ENCODE peak calls at places on chromosomes 12 and 14, in four cellular contexts. One of them, this sample, is unnamed.

GRCh38 chr12:67854351-67854750 is 134.9 kb upstream of the IFNG-AS1 start:
- DNase-seq in A549: no peak
- DNase-seq in psoas muscle: no peak
- DNase-seq in pancreas: no peak
- DNase-seq in this sample: no peak

GRCh38 chr12:10362828-10363664 is 26.8 kb downstream of the KLRK1 start:
- DNase-seq in A549: no peak
- DNase-seq in psoas muscle: no peak
- DNase-seq in pancreas: no peak
- DNase-seq in this sample: no peak

GRCh38 chr12:29762637-29763300 is 21.0 kb downstream of the TMTC1 start:
- DNase-seq in A549: no peak
- DNase-seq in psoas muscle: peak
- DNase-seq in pancreas: no peak
- DNase-seq in this sample: peak

GRCh38 chr14:54568821-54569591 is 2.1 kb downstream of the SAMD4A start:
- DNase-seq in A549: no peak
- DNase-seq in psoas muscle: no peak
- DNase-seq in pancreas: no peak
- DNase-seq in this sample: no peak

GRCh38 chr14:43877351-43877900 is 629.7 kb downstream of the FSCB start:
- DNase-seq in A549: no peak
- DNase-seq in psoas muscle: no peak
- DNase-seq in pancreas: no peak
- DNase-seq in this sample: no peak

GRCh38 chr14:91138511-91139359 is 24.9 kb downstream of the DGLUCY start:
- DNase-seq in A549: peak
- DNase-seq in psoas muscle: no peak
- DNase-seq in pancreas: peak
- DNase-seq in this sample: no peak

GRCh38 chr12:1591543-1591942 is 2.8 kb downstream of the FBXL14 start:
- DNase-seq in A549: no peak
- DNase-seq in psoas muscle: no peak
- DNase-seq in pancreas: no peak
- DNase-seq in this sample: no peak

GRCh38 chr12:56951582-56952339 is 5.6 kb downstream of the RDH16 start:
- DNase-seq in A549: no peak
- DNase-seq in psoas muscle: no peak
- DNase-seq in pancreas: no peak
- DNase-seq in this sample: no peak

GRCh38 chr12:2168808-2169207 is 116.0 kb downstream of the CACNA1C start:
- DNase-seq in A549: no peak
- DNase-seq in psoas muscle: no peak
- DNase-seq in pancreas: no peak
- DNase-seq in this sample: no peak

GRCh38 chr12:49342914-49343731 is 3.6 kb upstream of the DNAJC22 start:
- DNase-seq in A549: no peak
- DNase-seq in psoas muscle: no peak
- DNase-seq in pancreas: no peak
- DNase-seq in this sample: no peak

GRCh38 chr14:38138581-38139138 is 69.0 kb upstream of the SSTR1 start:
- DNase-seq in A549: no peak
- DNase-seq in psoas muscle: no peak
- DNase-seq in pancreas: no peak
- DNase-seq in this sample: no peak

GRCh38 chr12:51374346-51374745 is 16.9 kb downstream of the GALNT6 start:
- DNase-seq in A549: no peak
- DNase-seq in psoas muscle: no peak
- DNase-seq in pancreas: no peak
- DNase-seq in this sample: no peak

GRCh38 chr12:47868552-47869031 is 36.2 kb downstream of the VDR start:
- DNase-seq in A549: no peak
- DNase-seq in psoas muscle: no peak
- DNase-seq in pancreas: no peak
- DNase-seq in this sample: no peak

GRCh38 chr14:68278568-68279436 is 459.2 kb downstream of the RAD51B start:
- DNase-seq in A549: peak
- DNase-seq in psoas muscle: no peak
- DNase-seq in pancreas: no peak
- DNase-seq in this sample: no peak

GRCh38 chr12:57609781-57610552 is 1.3 kb upstream of the ARHGEF25 start:
- DNase-seq in A549: no peak
- DNase-seq in psoas muscle: peak
- DNase-seq in pancreas: no peak
- DNase-seq in this sample: no peak

GRCh38 chr14:45793081-45793480 is 540.1 kb upstream of the MIS18BP1 start:
- DNase-seq in A549: no peak
- DNase-seq in psoas muscle: no peak
- DNase-seq in pancreas: no peak
- DNase-seq in this sample: no peak

GRCh38 chr12:11622774-11623375 is 26.6 kb upstream of the ETV6 start:
- DNase-seq in A549: no peak
- DNase-seq in psoas muscle: no peak
- DNase-seq in pancreas: no peak
- DNase-seq in this sample: no peak

GRCh38 chr12:47360771-47361388 is 281.1 kb upstream of the AMIGO2 start:
- DNase-seq in A549: no peak
- DNase-seq in psoas muscle: no peak
- DNase-seq in pancreas: no peak
- DNase-seq in this sample: no peak

GRCh38 chr12:22803725-22804124 is 178.8 kb downstream of the ETNK1 start:
- DNase-seq in A549: no peak
- DNase-seq in psoas muscle: no peak
- DNase-seq in pancreas: no peak
- DNase-seq in this sample: no peak

GRCh38 chr12:2335517-2335916 is 282.7 kb downstream of the CACNA1C start:
- DNase-seq in A549: no peak
- DNase-seq in psoas muscle: no peak
- DNase-seq in pancreas: no peak
- DNase-seq in this sample: no peak

GRCh38 chr14:59688224-59689170 is 111.9 kb upstream of the CCDC175 start:
- DNase-seq in A549: peak
- DNase-seq in psoas muscle: no peak
- DNase-seq in pancreas: no peak
- DNase-seq in this sample: no peak

GRCh38 chr12:100504820-100505219 is 31.2 kb downstream of the NR1H4 start:
- DNase-seq in A549: no peak
- DNase-seq in psoas muscle: no peak
- DNase-seq in pancreas: peak
- DNase-seq in this sample: no peak

GRCh38 chr12:59651230-59651920 is 55.5 kb downstream of the SLC16A7 start:
- DNase-seq in A549: no peak
- DNase-seq in psoas muscle: no peak
- DNase-seq in pancreas: no peak
- DNase-seq in this sample: no peak

GRCh38 chr12:23488130-23488529 is 461.3 kb downstream of the SOX5 start:
- DNase-seq in A549: no peak
- DNase-seq in psoas muscle: no peak
- DNase-seq in pancreas: no peak
- DNase-seq in this sample: no peak

GRCh38 chr12:53660064-53660463 is 15.8 kb downstream of the ATP5MC2 start:
- DNase-seq in A549: no peak
- DNase-seq in psoas muscle: no peak
- DNase-seq in pancreas: no peak
- DNase-seq in this sample: no peak

GRCh38 chr12:9866786-9867379 is 2.3 kb downstream of the CLEC2B start:
- DNase-seq in A549: no peak
- DNase-seq in psoas muscle: no peak
- DNase-seq in pancreas: no peak
- DNase-seq in this sample: no peak

GRCh38 chr12:48061943-48062719 is 43.7 kb downstream of the SENP1 start:
- DNase-seq in A549: no peak
- DNase-seq in psoas muscle: no peak
- DNase-seq in pancreas: no peak
- DNase-seq in this sample: no peak

GRCh38 chr12:27554421-27555186 is 30.6 kb downstream of the PPFIBP1 start:
- DNase-seq in A549: no peak
- DNase-seq in psoas muscle: peak
- DNase-seq in pancreas: no peak
- DNase-seq in this sample: peak

GRCh38 chr14:25431211-25432076 is 381.5 kb upstream of the STXBP6 start:
- DNase-seq in A549: no peak
- DNase-seq in psoas muscle: no peak
- DNase-seq in pancreas: no peak
- DNase-seq in this sample: no peak

GRCh38 chr14:67785270-67786109 is 30.9 kb downstream of the ZFYVE26 start:
- DNase-seq in A549: no peak
- DNase-seq in psoas muscle: no peak
- DNase-seq in pancreas: no peak
- DNase-seq in this sample: no peak

GRCh38 chr14:105840266-105841021 is 314.1 kb downstream of the TMEM121 start:
- DNase-seq in A549: no peak
- DNase-seq in psoas muscle: no peak
- DNase-seq in pancreas: no peak
- DNase-seq in this sample: no peak

GRCh38 chr14:77660754-77661153 is 44.3 kb upstream of the SPTLC2 start:
- DNase-seq in A549: no peak
- DNase-seq in psoas muscle: no peak
- DNase-seq in pancreas: no peak
- DNase-seq in this sample: no peak
- H3K4me3 ChIP-seq in A549: no peak
- H3K4me3 ChIP-seq in psoas muscle: no peak
- H3K4me3 ChIP-seq in pancreas: no peak
- H3K4me3 ChIP-seq in this sample: no peak

GRCh38 chr12:96571101-96571862 is 81.9 kb downstream of the CFAP54 start:
- DNase-seq in A549: no peak
- DNase-seq in psoas muscle: no peak
- DNase-seq in pancreas: no peak
- DNase-seq in this sample: no peak

DNA sequence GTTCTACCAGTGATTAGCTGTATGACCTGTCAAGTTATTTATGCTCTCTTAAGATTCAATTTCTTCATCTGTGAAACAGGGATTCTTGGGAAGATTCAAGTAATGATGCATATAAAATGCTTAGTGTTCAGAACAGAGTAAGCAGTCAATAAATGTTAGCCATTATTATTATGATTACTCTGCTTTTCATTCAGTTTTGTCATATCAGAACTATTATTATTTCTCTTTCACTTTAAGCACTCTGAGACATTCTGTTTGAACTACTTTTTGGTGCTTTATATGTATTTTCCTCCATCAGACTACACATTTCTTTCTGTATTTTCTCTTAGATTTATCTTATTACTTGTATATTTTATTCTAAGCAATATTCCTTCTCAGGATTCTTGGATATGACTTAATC is 81.2 kb downstream of the CFAP54 start:
- DNase-seq in A549: no peak
- DNase-seq in psoas muscle: no peak
- DNase-seq in pancreas: no peak
- DNase-seq in this sample: no peak
- H3K27ac ChIP-seq in A549: no peak
- H3K27ac ChIP-seq in psoas muscle: no peak
- H3K27ac ChIP-seq in pancreas: no peak
- H3K27ac ChIP-seq in this sample: no peak

GRCh38 chr12:75890660-75891059 is 140.9 kb downstream of the PHLDA1 start:
- DNase-seq in A549: no peak
- DNase-seq in psoas muscle: no peak
- DNase-seq in pancreas: no peak
- DNase-seq in this sample: no peak

GRCh38 chr12:75888398-75888797 is 143.2 kb downstream of the PHLDA1 start:
- DNase-seq in A549: no peak
- DNase-seq in psoas muscle: no peak
- DNase-seq in pancreas: no peak
- DNase-seq in this sample: no peak

GRCh38 chr12:75887979-75888378 is 143.6 kb downstream of the PHLDA1 start:
- DNase-seq in A549: no peak
- DNase-seq in psoas muscle: no peak
- DNase-seq in pancreas: no peak
- DNase-seq in this sample: no peak

GRCh38 chr12:75890141-75890540 is 141.4 kb downstream of the PHLDA1 start:
- DNase-seq in A549: no peak
- DNase-seq in psoas muscle: no peak
- DNase-seq in pancreas: no peak
- DNase-seq in this sample: no peak

DNA sequence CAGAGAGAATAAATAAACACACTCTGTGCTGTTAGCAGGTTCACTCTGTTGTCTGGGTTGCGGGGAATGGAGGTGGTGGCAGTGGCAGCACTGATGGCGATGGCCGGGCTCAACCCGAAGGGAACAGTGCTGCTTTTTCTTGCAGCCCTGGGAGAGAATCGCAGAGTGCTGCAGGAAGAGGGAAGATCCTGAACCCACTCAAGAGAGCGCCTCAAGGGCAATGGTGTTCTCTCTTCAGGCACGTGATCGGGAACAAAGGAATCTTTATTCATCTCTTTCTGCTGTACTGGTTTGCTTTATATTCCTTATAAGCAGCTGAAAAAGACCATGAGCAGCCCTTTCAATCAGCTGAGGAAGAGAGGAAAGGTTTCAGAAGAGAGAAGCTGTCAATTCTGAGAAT is 142.4 kb downstream of the PHLDA1 start:
- DNase-seq in A549: no peak
- DNase-seq in psoas muscle: no peak
- DNase-seq in pancreas: no peak
- DNase-seq in this sample: peak
- H3K4me3 ChIP-seq in A549: no peak
- H3K4me3 ChIP-seq in psoas muscle: no peak
- H3K4me3 ChIP-seq in pancreas: no peak
- H3K4me3 ChIP-seq in this sample: no peak

GRCh38 chr14:20614038-20614840 is 23.1 kb upstream of the RNASE12 start:
- DNase-seq in A549: peak
- DNase-seq in psoas muscle: no peak
- DNase-seq in pancreas: no peak
- DNase-seq in this sample: no peak
- H3K27ac ChIP-seq in A549: peak
- H3K27ac ChIP-seq in psoas muscle: peak
- H3K27ac ChIP-seq in pancreas: peak
- H3K27ac ChIP-seq in this sample: peak

DNA sequence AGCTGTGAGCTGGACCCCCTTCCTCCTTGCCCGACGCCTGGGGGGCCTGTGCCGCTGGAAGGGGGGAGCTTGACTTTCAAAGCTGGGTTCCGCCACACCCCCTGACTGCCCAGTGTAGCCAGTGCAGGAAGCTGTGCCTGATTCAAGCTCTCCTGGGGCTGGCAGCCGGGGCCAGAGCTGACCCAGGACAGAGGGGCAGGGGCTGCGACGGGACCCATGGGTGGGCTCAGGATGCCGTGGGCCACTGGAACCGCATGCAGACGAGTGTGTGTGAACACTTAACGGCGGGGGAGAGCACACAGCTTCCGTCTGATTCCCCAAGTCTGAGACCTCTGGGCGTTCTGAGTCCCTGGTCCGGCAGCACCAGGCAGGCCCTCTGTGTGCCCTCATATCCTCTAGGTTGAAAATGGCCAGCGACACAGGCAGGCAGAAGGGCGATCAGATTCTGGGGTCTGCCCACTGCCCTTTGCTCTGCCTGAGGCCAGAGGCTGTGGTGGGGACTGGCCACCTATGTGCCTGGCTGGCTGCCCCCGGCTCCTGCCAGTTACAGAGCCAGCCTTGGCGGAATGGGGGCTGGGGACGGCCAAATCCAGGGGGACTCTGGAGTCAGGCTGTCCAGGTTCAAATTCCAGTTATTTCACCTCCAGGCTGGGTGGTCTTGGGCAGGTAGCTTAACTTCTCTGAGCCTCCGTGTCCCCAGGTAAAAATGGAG is 54.0 kb downstream of the CYP46A1 start:
- DNase-seq in A549: no peak
- DNase-seq in psoas muscle: no peak
- DNase-seq in pancreas: no peak
- DNase-seq in this sample: no peak
- H3K4me3 ChIP-seq in A549: peak
- H3K4me3 ChIP-seq in psoas muscle: peak
- H3K4me3 ChIP-seq in pancreas: peak
- H3K4me3 ChIP-seq in this sample: peak

This sample was measured in breast epithelium.